ENCODE peak calls at places on chromosomes 11 and 22, in six cellular contexts. I, E, N, S, D and U are unnamed samples.

GRCh38 chr11:122656073-122656630 is 630 bp downstream of the UBASH3B start:
- DNase-seq in N (no peak), D (no peak), E (no peak), S (peak), I (peak), U (peak)

GRCh38 chr11:17531071-17531817 is 13.0 kb downstream of the USH1C start:
- DNase-seq in D (no peak), S (no peak), E (no peak), N (no peak), I (no peak), U (no peak)

GRCh38 chr11:103109818-103110388 is 677 bp downstream of the DYNC2H1 start:
- DNase-seq in S (no peak), I (no peak), N (no peak), E (no peak), D (no peak), U (no peak)

GRCh38 chr11:128328955-128329551 is 258.3 kb downstream of the ETS1 start:
- DNase-seq in D (no peak), N (no peak), S (no peak), I (no peak), E (no peak), U (no peak)

GRCh38 chr11:29629281-29629680 is 387.5 kb downstream of the KCNA4 start:
- DNase-seq in N (no peak), D (no peak), E (no peak), S (no peak), I (no peak), U (no peak)

GRCh38 chr22:43136255-43136654 is 6.9 kb downstream of the MCAT start:
- DNase-seq in E (no peak), N (no peak), D (peak), S (peak), I (peak), U (peak)

GRCh38 chr11:132685174-132685611 is 847.1 kb downstream of the OPCML start:
- DNase-seq in S (no peak), E (no peak), D (no peak), N (no peak), I (no peak), U (no peak)

GRCh38 chr11:79101736-79102135 is 339.1 kb downstream of the TENM4 start:
- DNase-seq in D (no peak), S (no peak), E (no peak), N (no peak), I (no peak), U (no peak)

GRCh38 chr11:134640971-134641968 is 229.2 kb upstream of the B3GAT1 start:
- DNase-seq in E (no peak), I (no peak), D (no peak), S (no peak), N (no peak), U (no peak)

GRCh38 chr11:78961186-78961782 is 386.6 kb upstream of the NARS2 start:
- DNase-seq in S (no peak), E (peak), I (peak), N (no peak), D (no peak), U (no peak)

GRCh38 chr11:134597452-134597851 is 185.4 kb upstream of the B3GAT1 start:
- DNase-seq in E (no peak), I (no peak), D (no peak), N (no peak), S (no peak), U (no peak)

GRCh38 chr22:17579535-17579981 is 16.3 kb downstream of the SLC25A18 start:
- DNase-seq in E (no peak), N (no peak), S (no peak), I (no peak), D (no peak), U (no peak)

GRCh38 chr22:27512283-27512761 is 289.2 kb downstream of the MN1 start:
- DNase-seq in N (no peak), S (no peak), E (no peak), I (no peak), D (no peak), U (no peak)

GRCh38 chr22:39994566-39995345 is at the start of gene FAM83F:
- DNase-seq in D (no peak), S (peak), I (peak), E (no peak), N (no peak), U (no peak)

GRCh38 chr11:1226226-1226961 is 3.5 kb downstream of the MUC5B start:
- DNase-seq in I (peak), S (no peak), D (no peak), N (no peak), E (no peak), U (peak)

GRCh38 chr11:103936059-103936458 is 100.4 kb upstream of the DDI1 start:
- DNase-seq in N (no peak), D (no peak), I (no peak), E (no peak), S (no peak), U (no peak)

GRCh38 chr22:41094036-41094435 is 1.6 kb downstream of the EP300 start:
- DNase-seq in S (no peak), E (no peak), I (no peak), D (peak), N (no peak), U (no peak)

GRCh38 chr11:103700605-103701004 is 335.8 kb upstream of the DDI1 start:
- DNase-seq in S (no peak), D (no peak), N (no peak), I (no peak), E (no peak), U (no peak)

GRCh38 chr11:64207247-64208085 is 945 bp downstream of the FERMT3 start:
- DNase-seq in E (no peak), N (peak), D (no peak), I (peak), S (peak), U (peak)

GRCh38 chr11:65427691-65428577 is 5.3 kb downstream of the NEAT1 start:
- DNase-seq in S (no peak), D (no peak), E (no peak), I (no peak), N (no peak), U (no peak)
- TF ChIP-seq POLR2A in S (peak), D (peak), E (no peak), I (peak), N (peak), U (peak)

GRCh38 chr11:114972105-114972504 is 293.8 kb downstream of the NXPE2 start:
- DNase-seq in S (no peak), I (no peak), D (no peak), E (no peak), N (no peak), U (no peak)

DNA sequence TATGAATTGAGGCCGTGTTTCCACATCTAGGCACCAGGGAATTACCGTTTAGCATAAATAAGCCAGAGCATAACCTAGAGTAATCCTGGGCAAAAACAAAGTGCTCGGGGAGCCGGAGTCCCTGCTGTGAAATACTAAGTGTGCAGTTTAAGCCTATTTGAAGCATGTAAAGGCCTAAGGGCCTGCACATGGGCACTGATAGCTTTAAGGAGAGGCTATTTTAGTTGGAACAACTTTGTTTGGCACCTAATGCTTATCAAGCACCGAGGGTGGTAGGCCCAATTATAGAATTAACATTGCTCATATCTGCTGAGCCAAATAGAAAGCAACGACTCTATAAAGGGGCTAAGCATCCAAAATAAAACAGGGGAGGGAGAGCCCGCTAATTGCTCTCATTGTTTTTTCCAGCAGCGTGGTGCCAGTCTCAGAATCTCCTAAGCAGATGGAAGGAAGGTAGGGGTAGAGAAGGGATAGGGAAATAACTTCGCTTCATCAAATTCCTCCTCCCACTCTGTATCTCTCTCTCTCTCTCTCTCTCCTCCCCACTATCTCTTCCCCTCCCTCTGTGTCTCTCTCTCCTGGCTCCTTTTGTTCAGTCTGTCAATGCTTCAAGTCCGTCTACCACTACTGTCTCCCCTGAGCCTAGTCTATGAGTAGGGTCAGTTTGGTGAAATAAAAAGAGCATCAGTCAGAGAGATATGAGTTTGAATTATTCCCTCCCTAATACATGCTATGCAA is 292.8 kb downstream of the NXPE2 start:
- DNase-seq in D (no peak), I (no peak), N (no peak), E (no peak), S (no peak), U (no peak)
- TF ChIP-seq POLR2AphosphoS5 in D (no peak), I (no peak), N (no peak), E (no peak), S (no peak), U (no peak)

GRCh38 chr11:121553367-121553766 is 100.6 kb upstream of the SORL1-AS1 start:
- DNase-seq in S (no peak), E (no peak), N (no peak), D (no peak), I (no peak), U (no peak)

GRCh38 chr11:121552160-121552559 is 99.4 kb upstream of the SORL1-AS1 start:
- DNase-seq in E (no peak), I (no peak), S (no peak), D (no peak), N (no peak), U (no peak)

GRCh38 chr11:121555172-121555571 is 102.4 kb upstream of the SORL1-AS1 start:
- DNase-seq in E (no peak), N (no peak), S (no peak), D (no peak), I (no peak), U (no peak)

GRCh38 chr11:121554552-121554951 is 101.8 kb upstream of the SORL1-AS1 start:
- DNase-seq in S (no peak), E (no peak), I (no peak), D (no peak), N (no peak), U (no peak)

GRCh38 chr11:121553806-121554205 is 101.0 kb upstream of the SORL1-AS1 start:
- DNase-seq in S (no peak), D (peak), I (no peak), N (no peak), E (no peak), U (no peak)
- TF ChIP-seq TAF1 in S (no peak), D (no peak), I (no peak), N (no peak), E (no peak), U (no peak)

DNA sequence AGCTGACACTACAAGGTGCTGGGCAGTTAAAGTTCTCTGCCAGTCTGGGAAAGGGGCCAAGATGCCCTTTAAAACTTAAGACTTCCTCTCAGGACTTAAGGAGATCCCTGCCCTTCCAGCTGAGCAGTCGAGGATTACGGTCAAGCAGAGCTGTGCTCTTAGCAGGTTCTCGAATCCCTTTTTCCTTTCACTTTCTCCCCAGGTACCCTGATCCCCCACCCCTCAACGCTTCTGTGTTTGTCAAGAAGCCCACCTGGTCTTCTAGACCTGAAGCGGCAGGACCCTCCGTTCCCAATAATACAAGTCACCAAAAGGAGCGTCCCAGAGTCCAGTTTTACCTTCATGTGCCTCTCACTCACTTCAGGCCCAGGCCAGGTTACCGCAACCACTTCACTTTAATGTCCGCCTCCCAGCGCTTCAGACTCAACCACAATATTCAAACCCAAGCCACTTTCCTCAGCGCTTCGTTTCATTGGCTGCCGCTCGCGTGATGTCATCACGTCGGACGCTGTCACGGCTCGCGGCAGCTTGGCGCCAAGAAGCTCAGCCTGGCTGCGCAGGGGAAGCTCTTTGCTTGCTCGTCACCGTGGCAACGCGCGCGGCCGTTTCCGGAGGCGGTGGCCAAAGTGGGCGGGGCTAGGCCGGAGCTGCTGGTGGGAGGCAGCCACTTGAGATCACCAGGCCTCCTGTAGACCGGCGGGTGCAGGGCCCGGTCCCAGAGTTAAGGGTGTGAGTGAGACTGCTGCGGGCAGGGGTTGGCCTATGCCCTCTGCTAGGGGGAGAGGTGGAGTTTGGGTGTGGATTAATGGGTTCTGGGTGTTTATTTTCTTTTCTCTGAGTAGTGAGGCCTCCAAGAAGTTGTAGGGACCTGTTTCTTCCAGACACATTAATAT is at the start of the genes KIF18A and METTL15:
- DNase-seq in E (peak), S (peak), I (peak), N (peak), D (peak), U (peak)
- TF ChIP-seq POLR2A in E (peak), S (peak), I (peak), N (peak), D (peak), U (peak)

DNA sequence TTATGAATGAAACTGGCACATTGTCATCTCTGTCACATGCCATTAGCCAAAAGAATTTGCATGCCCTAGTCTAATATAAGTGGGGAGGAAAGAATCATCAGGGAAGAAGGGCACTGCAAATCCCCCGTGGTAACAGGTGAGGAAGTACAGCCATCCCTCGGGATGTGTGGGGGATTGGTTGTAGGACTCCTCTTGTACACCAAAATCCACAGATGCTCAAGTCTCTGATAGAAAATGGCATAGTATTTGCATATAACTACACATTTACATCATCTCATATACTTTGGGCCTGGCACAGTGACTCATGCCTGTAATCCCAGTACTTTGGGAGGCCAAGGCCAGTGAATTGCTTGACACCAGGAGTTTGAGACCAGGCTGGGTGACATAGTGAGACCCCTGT is 109.7 kb downstream of the HIPK3 start:
- DNase-seq in S (no peak), I (no peak), E (no peak), D (no peak), N (no peak), U (no peak)
- TF ChIP-seq POLR2AphosphoS5 in S (no peak), I (no peak), E (no peak), D (no peak), N (no peak), U (no peak)

DNA sequence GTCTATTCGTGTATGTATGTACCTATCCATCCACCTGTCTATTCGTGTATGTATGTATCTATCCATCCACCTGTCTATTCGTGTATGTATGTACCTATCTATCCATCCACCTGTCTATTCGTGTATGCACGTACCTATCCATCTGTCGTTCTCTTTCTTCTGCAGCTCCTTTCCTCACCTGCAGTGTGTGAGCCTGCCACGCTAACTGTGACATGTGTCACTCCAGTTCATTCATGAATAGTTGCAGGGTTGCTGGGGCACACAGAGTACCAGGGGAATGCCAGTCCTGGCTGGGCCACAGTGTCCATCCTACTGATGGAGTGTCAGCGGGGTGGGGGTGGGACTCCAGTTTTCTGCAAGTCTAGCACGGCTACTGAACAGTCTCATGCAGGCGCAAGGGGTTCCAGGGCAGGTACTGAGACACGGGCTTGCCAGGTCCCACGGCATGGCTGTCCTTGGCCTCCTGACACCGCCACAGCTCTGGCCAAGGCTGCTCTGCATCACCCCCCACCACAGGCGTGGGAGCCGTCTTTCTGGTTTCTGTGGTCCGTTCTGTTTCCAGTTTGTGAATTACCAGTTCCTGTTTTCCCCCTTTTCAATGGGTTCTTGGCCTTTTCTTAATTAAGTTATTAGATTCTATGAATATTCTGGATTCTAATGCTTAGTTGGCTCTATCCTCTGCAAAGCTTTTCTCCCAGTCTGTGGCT is 88.8 kb upstream of the CLDN5 start:
- DNase-seq in E (no peak), N (no peak), I (no peak), S (no peak), D (no peak), U (no peak)
- TF ChIP-seq TAF1 in E (no peak), N (no peak), I (no peak), S (no peak), D (no peak), U (no peak)

DNA sequence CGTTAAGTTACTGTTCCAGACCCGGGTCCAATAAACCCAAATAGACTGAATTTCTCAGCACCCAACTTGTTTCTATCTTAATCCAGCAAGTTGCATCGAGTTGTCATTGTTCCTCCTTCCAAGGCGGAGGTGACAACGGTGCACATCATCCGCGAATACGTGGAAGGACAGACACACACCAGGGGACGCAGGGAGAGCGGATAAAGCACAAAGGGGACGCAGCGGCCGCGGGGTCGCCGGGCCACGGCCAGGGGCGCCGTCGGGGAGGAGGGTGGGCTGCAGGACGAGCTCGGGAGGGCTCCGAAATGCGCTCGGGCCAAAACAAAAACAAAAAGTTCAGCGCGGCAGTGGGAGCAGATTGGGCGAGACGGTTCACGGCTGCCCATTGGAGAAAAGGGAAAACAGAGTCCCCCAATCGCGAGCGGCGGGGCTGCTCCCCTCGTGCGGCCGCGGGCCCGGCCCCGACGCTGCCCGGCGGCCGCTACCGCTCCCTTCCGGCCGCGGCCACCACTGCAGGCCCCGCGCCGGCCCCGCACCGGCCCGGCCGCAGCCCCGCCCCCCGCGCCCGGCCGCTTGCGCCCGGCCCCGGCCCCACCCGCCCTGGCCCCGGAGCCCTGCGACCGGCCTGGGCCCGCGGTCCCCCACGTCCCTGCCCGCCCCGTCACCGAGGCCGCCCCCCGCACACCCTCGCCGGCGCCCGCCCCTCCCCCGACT is 518 bp downstream of the KMT5B start:
- DNase-seq in E (no peak), N (no peak), D (peak), I (peak), S (peak), U (peak)
- TF ChIP-seq POLR2A in E (peak), N (no peak), D (no peak), I (no peak), S (no peak), U (no peak)

GRCh38 chr11:72643547-72643946 is 30.7 kb downstream of the PDE2A start:
- DNase-seq in I (no peak), D (no peak), N (no peak), S (no peak), E (no peak), U (no peak)
- TF ChIP-seq POLR2AphosphoS5 in I (no peak), D (no peak), N (no peak), S (no peak), E (no peak), U (no peak)